ENCODE peak calls at places on chromosome 14, in four cellular contexts. One of them, this sample, is unnamed. For H3K4me1, the result is how much of the 10 kb centered on the place peaks cover.

GRCh38 chr14:37122919-37123639 is 49.3 kb downstream of the SLC25A21 start:
- ATAC-seq in GM12878: no peak
- ATAC-seq in HepG2: no peak
- ATAC-seq in upper lobe of left lung: no peak
- ATAC-seq in this sample: no peak

GRCh38 chr14:38900887-38901286 is 202.1 kb downstream of the SEC23A start:
- ATAC-seq in GM12878: no peak
- ATAC-seq in HepG2: no peak
- ATAC-seq in upper lobe of left lung: no peak
- ATAC-seq in this sample: no peak

GRCh38 chr14:31768355-31768754 is 207.2 kb downstream of the NUBPL start:
- ATAC-seq in GM12878: no peak
- ATAC-seq in HepG2: peak
- ATAC-seq in upper lobe of left lung: no peak
- ATAC-seq in this sample: no peak

GRCh38 chr14:92534863-92535654 is 21.5 kb downstream of the RIN3 start:
- ATAC-seq in GM12878: peak
- ATAC-seq in HepG2: no peak
- ATAC-seq in upper lobe of left lung: no peak
- ATAC-seq in this sample: no peak

GRCh38 chr14:90003526-90004312 is 48.0 kb downstream of the TDP1 start:
- ATAC-seq in GM12878: no peak
- ATAC-seq in HepG2: no peak
- ATAC-seq in upper lobe of left lung: no peak
- ATAC-seq in this sample: no peak

GRCh38 chr14:100679707-100680438 is 46.8 kb upstream of the DLK1 start:
- ATAC-seq in GM12878: no peak
- ATAC-seq in HepG2: peak
- ATAC-seq in upper lobe of left lung: peak
- ATAC-seq in this sample: peak

GRCh38 chr14:96192049-96192448 is 12.6 kb upstream of the BDKRB2 start:
- ATAC-seq in GM12878: no peak
- ATAC-seq in HepG2: peak
- ATAC-seq in upper lobe of left lung: no peak
- ATAC-seq in this sample: no peak

GRCh38 chr14:89912667-89913211 is 41.8 kb downstream of the EFCAB11 start:
- ATAC-seq in GM12878: no peak
- ATAC-seq in HepG2: no peak
- ATAC-seq in upper lobe of left lung: peak
- ATAC-seq in this sample: peak

GRCh38 chr14:61753631-61754030 is 8.6 kb upstream of the SNAPC1 start:
- ATAC-seq in GM12878: no peak
- ATAC-seq in HepG2: peak
- ATAC-seq in upper lobe of left lung: no peak
- ATAC-seq in this sample: no peak

GRCh38 chr14:31441273-31442110 is 15.8 kb downstream of the DTD2 start:
- ATAC-seq in GM12878: no peak
- ATAC-seq in HepG2: no peak
- ATAC-seq in upper lobe of left lung: peak
- ATAC-seq in this sample: no peak

GRCh38 chr14:20873370-20874177 is 17.6 kb upstream of the RNASE3 start:
- ATAC-seq in GM12878: peak
- ATAC-seq in HepG2: peak
- ATAC-seq in upper lobe of left lung: peak
- ATAC-seq in this sample: peak

GRCh38 chr14:91692075-91692474 is 39.8 kb downstream of the CATSPERB start:
- ATAC-seq in GM12878: no peak
- ATAC-seq in HepG2: no peak
- ATAC-seq in upper lobe of left lung: no peak
- ATAC-seq in this sample: no peak

GRCh38 chr14:34610101-34610500 is 19.8 kb downstream of the SNX6 start:
- ATAC-seq in GM12878: no peak
- ATAC-seq in HepG2: peak
- ATAC-seq in upper lobe of left lung: no peak
- ATAC-seq in this sample: no peak

GRCh38 chr14:24179961-24180726 is 8.3 kb downstream of the REC8 start:
- ATAC-seq in GM12878: peak
- ATAC-seq in HepG2: no peak
- ATAC-seq in upper lobe of left lung: peak
- ATAC-seq in this sample: peak
- TF ChIP-seq EP300 in GM12878: no peak
- TF ChIP-seq EP300 in HepG2: no peak
- TF ChIP-seq EP300 in upper lobe of left lung: no peak
- TF ChIP-seq EP300 in this sample: no peak

DNA sequence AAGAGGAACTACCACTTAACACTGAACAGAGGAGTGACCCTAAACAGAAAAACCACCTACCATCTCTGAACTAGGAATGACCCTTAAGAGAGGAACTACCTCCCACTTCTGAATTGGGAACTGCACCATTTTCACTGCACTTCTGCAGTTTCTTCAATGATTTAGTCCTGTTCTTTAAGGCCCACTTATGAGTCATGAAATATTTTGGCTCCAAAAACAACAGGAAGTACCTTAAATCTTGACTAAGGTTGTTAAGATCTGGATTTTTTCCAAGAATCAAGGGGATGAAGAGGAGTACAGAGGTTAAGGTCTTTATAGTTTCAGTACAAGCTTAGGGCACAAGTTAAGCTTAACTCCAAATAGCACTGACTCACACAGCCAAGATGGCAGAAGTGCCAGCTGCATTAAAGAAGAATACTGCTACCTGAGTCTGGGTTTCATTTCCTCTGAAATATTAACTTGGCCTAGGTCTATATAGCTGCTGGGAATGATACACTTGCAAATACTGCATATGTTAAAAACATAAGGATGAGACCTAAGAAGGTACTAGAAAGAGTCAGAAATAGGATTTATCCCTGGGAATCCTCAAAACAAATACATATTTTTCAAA is 4.2 kb downstream of the NPC2 start:
- ATAC-seq in GM12878: no peak
- ATAC-seq in HepG2: no peak
- ATAC-seq in upper lobe of left lung: no peak
- ATAC-seq in this sample: no peak
- H3K27ac ChIP-seq in GM12878: no peak
- H3K27ac ChIP-seq in HepG2: no peak
- H3K27ac ChIP-seq in upper lobe of left lung: no peak
- H3K27ac ChIP-seq in this sample: no peak

GRCh38 chr14:104973215-104974145 is 4.7 kb downstream of the AHNAK2 start:
- ATAC-seq in GM12878: no peak
- ATAC-seq in HepG2: no peak
- ATAC-seq in upper lobe of left lung: peak
- ATAC-seq in this sample: peak
- H3K4me1 ChIP-seq in GM12878: under half
- H3K4me1 ChIP-seq in HepG2: under half
- H3K4me1 ChIP-seq in upper lobe of left lung: half or more
- H3K4me1 ChIP-seq in this sample: under half

DNA sequence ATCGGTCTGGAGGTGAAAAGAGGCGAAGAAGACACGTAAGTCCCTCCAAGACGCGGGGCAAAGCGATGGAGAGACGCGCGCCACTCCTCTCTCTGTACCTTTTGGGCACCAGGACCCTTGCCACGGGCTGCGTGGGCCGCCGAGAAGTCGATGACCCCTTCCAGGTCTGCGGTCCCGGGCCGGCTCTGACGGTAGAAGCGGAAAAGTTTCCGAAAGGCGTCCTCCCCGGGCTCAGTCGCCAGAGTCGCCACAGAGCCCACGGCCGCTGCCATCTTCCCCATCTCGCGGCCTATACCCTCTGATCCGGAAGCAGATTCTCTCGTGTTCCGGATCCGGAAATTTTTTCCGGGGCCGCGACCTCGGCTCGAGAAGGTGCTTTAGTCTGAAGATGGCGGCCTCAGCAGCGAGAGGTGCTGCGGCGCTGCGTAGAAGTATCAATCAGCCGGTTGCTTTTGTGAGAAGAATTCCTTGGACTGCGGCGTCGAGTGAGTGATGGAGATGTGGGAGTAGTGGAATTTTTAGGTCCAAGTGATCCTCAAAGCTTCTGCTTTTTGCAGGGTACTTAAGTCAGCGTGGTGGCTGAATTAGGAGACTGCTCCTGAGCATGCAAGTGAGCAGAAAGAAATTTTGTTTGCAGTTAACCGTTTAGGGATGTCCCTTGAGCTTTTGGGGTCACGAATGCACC is at the start of the genes ALKBH1 and SLIRP:
- ATAC-seq in GM12878: peak
- ATAC-seq in HepG2: peak
- ATAC-seq in upper lobe of left lung: peak
- ATAC-seq in this sample: peak
- TF ChIP-seq EP300 in GM12878: no peak
- TF ChIP-seq EP300 in HepG2: no peak
- TF ChIP-seq EP300 in upper lobe of left lung: peak
- TF ChIP-seq EP300 in this sample: no peak

GRCh38 chr14:73289729-73290128 is 52.4 kb downstream of the PAPLN start:
- ATAC-seq in GM12878: peak
- ATAC-seq in HepG2: no peak
- ATAC-seq in upper lobe of left lung: no peak
- ATAC-seq in this sample: no peak

GRCh38 chr14:73289308-73289707 is 52.0 kb downstream of the PAPLN start:
- ATAC-seq in GM12878: peak
- ATAC-seq in HepG2: no peak
- ATAC-seq in upper lobe of left lung: no peak
- ATAC-seq in this sample: no peak

GRCh38 chr14:73287071-73287470 is 49.8 kb downstream of the PAPLN start:
- ATAC-seq in GM12878: no peak
- ATAC-seq in HepG2: no peak
- ATAC-seq in upper lobe of left lung: no peak
- ATAC-seq in this sample: no peak

GRCh38 chr14:73286598-73286997 is 49.3 kb downstream of the PAPLN start:
- ATAC-seq in GM12878: no peak
- ATAC-seq in HepG2: no peak
- ATAC-seq in upper lobe of left lung: no peak
- ATAC-seq in this sample: no peak

DNA sequence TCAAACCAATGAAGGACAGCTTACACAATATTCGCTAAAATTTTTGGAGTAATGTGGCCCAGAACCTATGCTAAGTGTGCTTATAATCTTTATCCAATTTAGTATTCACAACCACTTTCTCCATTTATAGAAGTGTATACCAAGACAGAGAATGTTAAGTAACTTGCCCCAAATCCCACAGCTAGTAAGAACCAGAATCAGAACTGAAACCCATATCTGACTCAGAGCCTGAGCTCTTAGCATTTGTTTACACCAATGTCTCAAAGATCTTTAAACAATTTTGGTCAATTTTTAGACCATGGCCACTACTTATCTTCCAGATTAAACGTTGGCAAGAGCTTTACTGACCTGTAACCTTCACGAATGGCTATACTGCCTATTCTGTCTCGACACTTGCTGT is 53.0 kb downstream of the PAPLN start:
- ATAC-seq in GM12878: peak
- ATAC-seq in HepG2: no peak
- ATAC-seq in upper lobe of left lung: no peak
- ATAC-seq in this sample: no peak
- H3K27ac ChIP-seq in GM12878: peak
- H3K27ac ChIP-seq in HepG2: no peak
- H3K27ac ChIP-seq in upper lobe of left lung: no peak
- H3K27ac ChIP-seq in this sample: no peak

GRCh38 chr14:25574949-25575348 is 525.0 kb upstream of the STXBP6 start:
- ATAC-seq in GM12878: no peak
- ATAC-seq in HepG2: no peak
- ATAC-seq in upper lobe of left lung: no peak
- ATAC-seq in this sample: no peak
- H3K4me1 ChIP-seq in GM12878: under half
- H3K4me1 ChIP-seq in HepG2: under half
- H3K4me1 ChIP-seq in upper lobe of left lung: under half
- H3K4me1 ChIP-seq in this sample: under half

GRCh38 chr14:55398679-55399078 is 13.0 kb downstream of the ATG14 start:
- ATAC-seq in GM12878: no peak
- ATAC-seq in HepG2: no peak
- ATAC-seq in upper lobe of left lung: peak
- ATAC-seq in this sample: peak

GRCh38 chr14:55399912-55400311 is 11.7 kb downstream of the ATG14 start:
- ATAC-seq in GM12878: no peak
- ATAC-seq in HepG2: no peak
- ATAC-seq in upper lobe of left lung: no peak
- ATAC-seq in this sample: no peak

GRCh38 chr14:55404170-55404569 is 7.5 kb downstream of the ATG14 start:
- ATAC-seq in GM12878: peak
- ATAC-seq in HepG2: no peak
- ATAC-seq in upper lobe of left lung: no peak
- ATAC-seq in this sample: no peak

DNA sequence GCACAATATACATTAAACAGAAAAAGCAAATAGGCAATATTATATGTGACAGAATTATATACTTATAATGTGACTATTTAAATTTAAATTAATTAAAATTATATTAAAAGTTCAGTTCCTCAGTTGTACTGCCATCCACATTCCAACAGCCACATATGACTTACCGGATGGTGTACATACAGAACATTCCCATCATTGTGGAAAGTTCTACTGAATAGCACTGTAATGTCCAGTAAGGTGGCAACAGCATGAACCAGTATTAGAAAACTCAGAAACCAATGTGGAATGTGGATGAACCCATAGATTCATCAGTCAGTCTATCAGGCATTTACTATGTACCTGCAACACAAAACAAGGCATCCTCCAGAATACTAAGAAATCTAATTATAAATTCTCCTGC is 12.4 kb downstream of the ATG14 start:
- ATAC-seq in GM12878: no peak
- ATAC-seq in HepG2: no peak
- ATAC-seq in upper lobe of left lung: no peak
- ATAC-seq in this sample: no peak
- TF ChIP-seq EP300 in GM12878: no peak
- TF ChIP-seq EP300 in HepG2: no peak
- TF ChIP-seq EP300 in upper lobe of left lung: no peak
- TF ChIP-seq EP300 in this sample: no peak

DNA sequence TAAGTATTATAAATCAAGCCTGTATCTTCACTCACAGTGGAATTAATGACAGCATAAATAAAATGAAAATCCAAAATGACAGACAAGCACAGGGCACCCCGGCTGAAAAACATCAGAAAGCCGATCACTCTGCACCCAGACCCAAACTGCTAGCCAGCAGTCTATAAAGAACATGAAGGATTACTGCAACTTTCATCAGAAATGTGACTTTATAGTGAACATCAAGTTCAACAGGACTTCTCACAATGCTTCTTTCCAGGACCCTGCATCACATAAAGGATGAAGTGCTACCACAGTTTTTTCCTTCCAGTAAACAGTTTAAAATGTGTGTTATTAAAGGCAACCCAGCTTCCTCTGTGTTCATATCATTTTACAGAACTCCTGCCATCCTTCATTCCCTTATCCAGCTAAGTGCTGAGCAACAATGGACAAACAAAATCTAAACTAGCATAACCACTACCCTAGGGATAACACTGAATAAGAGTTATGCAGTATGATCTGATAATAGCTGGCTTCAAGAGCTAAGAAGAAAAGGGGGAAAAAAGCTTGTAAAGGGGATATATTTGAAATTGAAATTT is 280.3 kb upstream of the DIO2 start:
- ATAC-seq in GM12878: no peak
- ATAC-seq in HepG2: no peak
- ATAC-seq in upper lobe of left lung: no peak
- ATAC-seq in this sample: no peak
- H3K27ac ChIP-seq in GM12878: no peak
- H3K27ac ChIP-seq in HepG2: no peak
- H3K27ac ChIP-seq in upper lobe of left lung: no peak
- H3K27ac ChIP-seq in this sample: peak

GRCh38 chr14:99175331-99176155 is 96.5 kb downstream of the BCL11B start:
- ATAC-seq in GM12878: no peak
- ATAC-seq in HepG2: no peak
- ATAC-seq in upper lobe of left lung: no peak
- ATAC-seq in this sample: no peak
- H3K4me1 ChIP-seq in GM12878: under half
- H3K4me1 ChIP-seq in HepG2: under half
- H3K4me1 ChIP-seq in upper lobe of left lung: under half
- H3K4me1 ChIP-seq in this sample: under half